ENCODE peak calls at places on chromosomes 6 and 20, in ten cellular contexts. One of them, this sample, is unnamed.

GRCh38 chr6:80132942-80133517 is 26.6 kb downstream of the BCKDHB start:
- DNase-seq in stomach: peak; percentile 60
- DNase-seq in fibroblast of lung: peak; percentile 79
- DNase-seq in pancreas: no peak
- DNase-seq in right cardiac atrium: peak; percentile 45
- DNase-seq in SK-N-SH: peak; percentile 39
- DNase-seq in HCT116: peak; percentile 47
- DNase-seq in psoas muscle: peak; percentile 18
- DNase-seq in IMR-90: peak; percentile 72
- DNase-seq in left ventricle myocardium inferior: peak; percentile 24
- DNase-seq in this sample: peak; percentile 15

GRCh38 chr6:20812776-20813175 is 278.5 kb downstream of the CDKAL1 start:
- DNase-seq in stomach: no peak
- DNase-seq in psoas muscle: no peak
- DNase-seq in left ventricle myocardium inferior: no peak
- DNase-seq in IMR-90: no peak
- DNase-seq in right cardiac atrium: no peak
- DNase-seq in fibroblast of lung: no peak
- DNase-seq in pancreas: no peak
- DNase-seq in SK-N-SH: no peak
- DNase-seq in HCT116: no peak
- DNase-seq in this sample: no peak

GRCh38 chr20:17327185-17327780 is 100.4 kb downstream of the PCSK2 start:
- DNase-seq in pancreas: no peak
- DNase-seq in fibroblast of lung: no peak
- DNase-seq in psoas muscle: no peak
- DNase-seq in stomach: no peak
- DNase-seq in left ventricle myocardium inferior: no peak
- DNase-seq in right cardiac atrium: no peak
- DNase-seq in HCT116: no peak
- DNase-seq in SK-N-SH: no peak
- DNase-seq in IMR-90: no peak
- DNase-seq in this sample: no peak

GRCh38 chr20:25863536-25864325 is 167.1 kb upstream of the ZNF337 start:
- DNase-seq in pancreas: peak; percentile 73
- DNase-seq in SK-N-SH: peak; percentile 33
- DNase-seq in fibroblast of lung: peak; percentile 2
- DNase-seq in IMR-90: no peak
- DNase-seq in left ventricle myocardium inferior: no peak
- DNase-seq in right cardiac atrium: no peak
- DNase-seq in HCT116: no peak
- DNase-seq in stomach: no peak
- DNase-seq in psoas muscle: no peak
- DNase-seq in this sample: peak; percentile 55

GRCh38 chr20:4181956-4182945 is 166.9 kb upstream of the RNF24 start:
- DNase-seq in SK-N-SH: no peak
- DNase-seq in left ventricle myocardium inferior: no peak
- DNase-seq in stomach: no peak
- DNase-seq in fibroblast of lung: no peak
- DNase-seq in right cardiac atrium: no peak
- DNase-seq in pancreas: no peak
- DNase-seq in psoas muscle: no peak
- DNase-seq in IMR-90: no peak
- DNase-seq in HCT116: no peak
- DNase-seq in this sample: no peak

GRCh38 chr6:119426619-119427018 is 77.1 kb upstream of the MAN1A1 start:
- DNase-seq in right cardiac atrium: no peak
- DNase-seq in stomach: no peak
- DNase-seq in HCT116: no peak
- DNase-seq in psoas muscle: no peak
- DNase-seq in pancreas: no peak
- DNase-seq in IMR-90: no peak
- DNase-seq in SK-N-SH: no peak
- DNase-seq in fibroblast of lung: no peak
- DNase-seq in left ventricle myocardium inferior: no peak
- DNase-seq in this sample: no peak

GRCh38 chr20:58677808-58678207 is 14.8 kb upstream of the NPEPL1 start:
- DNase-seq in HCT116: no peak
- DNase-seq in IMR-90: no peak
- DNase-seq in psoas muscle: no peak
- DNase-seq in left ventricle myocardium inferior: no peak
- DNase-seq in right cardiac atrium: no peak
- DNase-seq in pancreas: no peak
- DNase-seq in SK-N-SH: no peak
- DNase-seq in fibroblast of lung: no peak
- DNase-seq in stomach: no peak
- DNase-seq in this sample: no peak

GRCh38 chr20:56200456-56200855 is 48.1 kb upstream of the MC3R start:
- DNase-seq in IMR-90: no peak
- DNase-seq in fibroblast of lung: no peak
- DNase-seq in left ventricle myocardium inferior: no peak
- DNase-seq in right cardiac atrium: no peak
- DNase-seq in pancreas: no peak
- DNase-seq in HCT116: peak; percentile 26
- DNase-seq in psoas muscle: no peak
- DNase-seq in stomach: no peak
- DNase-seq in SK-N-SH: no peak
- DNase-seq in this sample: no peak

GRCh38 chr6:83854766-83855165 is 1.6 kb downstream of the RIPPLY2 start:
- DNase-seq in pancreas: no peak
- DNase-seq in SK-N-SH: no peak
- DNase-seq in psoas muscle: no peak
- DNase-seq in right cardiac atrium: no peak
- DNase-seq in HCT116: no peak
- DNase-seq in stomach: no peak
- DNase-seq in left ventricle myocardium inferior: no peak
- DNase-seq in fibroblast of lung: no peak
- DNase-seq in IMR-90: no peak
- DNase-seq in this sample: no peak

GRCh38 chr6:40319124-40319523 is 268.0 kb downstream of the LRFN2 start:
- DNase-seq in IMR-90: no peak
- DNase-seq in fibroblast of lung: no peak
- DNase-seq in SK-N-SH: no peak
- DNase-seq in psoas muscle: no peak
- DNase-seq in pancreas: no peak
- DNase-seq in right cardiac atrium: no peak
- DNase-seq in HCT116: no peak
- DNase-seq in stomach: no peak
- DNase-seq in left ventricle myocardium inferior: no peak
- DNase-seq in this sample: no peak

GRCh38 chr6:140201787-140202458 is 827.5 kb upstream of the CITED2 start:
- DNase-seq in fibroblast of lung: no peak
- DNase-seq in HCT116: no peak
- DNase-seq in pancreas: no peak
- DNase-seq in left ventricle myocardium inferior: no peak
- DNase-seq in IMR-90: peak; percentile 7
- DNase-seq in right cardiac atrium: no peak
- DNase-seq in psoas muscle: no peak
- DNase-seq in SK-N-SH: no peak
- DNase-seq in stomach: no peak
- DNase-seq in this sample: no peak

GRCh38 chr6:28876702-28877101 is 47.1 kb downstream of the TRIM27 start:
- DNase-seq in SK-N-SH: no peak
- DNase-seq in IMR-90: no peak
- DNase-seq in pancreas: no peak
- DNase-seq in HCT116: no peak
- DNase-seq in right cardiac atrium: no peak
- DNase-seq in left ventricle myocardium inferior: no peak
- DNase-seq in psoas muscle: no peak
- DNase-seq in stomach: no peak
- DNase-seq in fibroblast of lung: no peak
- DNase-seq in this sample: no peak

GRCh38 chr6:17606606-17607005 is 6.5 kb downstream of the FAM8A1 start:
- DNase-seq in IMR-90: no peak
- DNase-seq in right cardiac atrium: no peak
- DNase-seq in pancreas: no peak
- DNase-seq in psoas muscle: no peak
- DNase-seq in SK-N-SH: no peak
- DNase-seq in fibroblast of lung: no peak
- DNase-seq in left ventricle myocardium inferior: no peak
- DNase-seq in stomach: no peak
- DNase-seq in HCT116: no peak
- DNase-seq in this sample: no peak

GRCh38 chr20:5100684-5101347 is 18.9 kb downstream of the PCNA start:
- DNase-seq in psoas muscle: peak; percentile 79
- DNase-seq in SK-N-SH: peak; percentile 72
- DNase-seq in left ventricle myocardium inferior: peak; percentile 76
- DNase-seq in fibroblast of lung: peak; percentile 61
- DNase-seq in pancreas: peak; percentile 90
- DNase-seq in stomach: peak; percentile 85
- DNase-seq in right cardiac atrium: peak; percentile 85
- DNase-seq in HCT116: peak; percentile 39
- DNase-seq in IMR-90: peak; percentile 66
- DNase-seq in this sample: peak; percentile 56

GRCh38 chr6:139243531-139243930 is 48.3 kb downstream of the TXLNB start:
- DNase-seq in fibroblast of lung: peak; percentile 78
- DNase-seq in psoas muscle: no peak
- DNase-seq in SK-N-SH: no peak
- DNase-seq in stomach: no peak
- DNase-seq in pancreas: no peak
- DNase-seq in IMR-90: peak; percentile 60
- DNase-seq in left ventricle myocardium inferior: no peak
- DNase-seq in HCT116: no peak
- DNase-seq in right cardiac atrium: no peak
- DNase-seq in this sample: no peak

GRCh38 chr6:56807335-56807991 is 147.4 kb upstream of the BEND6 start:
- DNase-seq in psoas muscle: no peak
- DNase-seq in fibroblast of lung: peak; percentile 37
- DNase-seq in right cardiac atrium: no peak
- DNase-seq in left ventricle myocardium inferior: no peak
- DNase-seq in stomach: no peak
- DNase-seq in IMR-90: no peak
- DNase-seq in HCT116: no peak
- DNase-seq in pancreas: no peak
- DNase-seq in SK-N-SH: no peak
- DNase-seq in this sample: no peak
- H3K4me1 ChIP-seq in psoas muscle: peaks cover 87% of the 10 kb centered on the region
- H3K4me1 ChIP-seq in fibroblast of lung: peaks cover 26% of the 10 kb centered on the region
- H3K4me1 ChIP-seq in right cardiac atrium: peaks cover 6% of the 10 kb centered on the region
- H3K4me1 ChIP-seq in left ventricle myocardium inferior: peaks cover 92% of the 10 kb centered on the region
- H3K4me1 ChIP-seq in stomach: peaks cover 22% of the 10 kb centered on the region
- H3K4me1 ChIP-seq in IMR-90: peaks cover 23% of the 10 kb centered on the region
- H3K4me1 ChIP-seq in HCT116: peaks cover 56% of the 10 kb centered on the region
- H3K4me1 ChIP-seq in pancreas: no peaks in the 10 kb centered on the region
- H3K4me1 ChIP-seq in SK-N-SH: peaks cover 49% of the 10 kb centered on the region
- H3K4me1 ChIP-seq in this sample: peaks cover 52% of the 10 kb centered on the region

DNA sequence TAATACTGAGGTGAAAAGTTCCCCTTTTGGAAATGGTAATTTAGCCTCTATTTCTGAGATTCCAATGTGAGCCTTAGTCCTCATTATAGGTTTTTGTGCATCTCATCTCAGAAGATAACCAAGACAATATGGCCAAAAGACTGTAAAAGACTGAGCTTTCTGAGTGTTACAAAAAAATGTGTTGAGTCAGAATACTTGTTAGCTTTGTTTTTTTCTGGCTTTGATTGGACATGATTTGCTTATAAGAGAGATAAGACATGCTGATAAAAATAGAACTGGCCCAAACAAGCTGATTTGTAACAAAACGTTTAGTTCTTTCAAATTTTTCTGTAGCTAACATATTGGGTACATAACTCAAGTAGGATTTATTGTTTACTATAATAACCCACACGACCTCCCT is 33.0 kb downstream of the FILIP1 start:
- DNase-seq in pancreas: no peak
- DNase-seq in SK-N-SH: no peak
- DNase-seq in fibroblast of lung: peak; percentile 36
- DNase-seq in IMR-90: peak; percentile 60
- DNase-seq in right cardiac atrium: no peak
- DNase-seq in stomach: no peak
- DNase-seq in psoas muscle: no peak
- DNase-seq in left ventricle myocardium inferior: no peak
- DNase-seq in HCT116: no peak
- DNase-seq in this sample: no peak
- H3K4me1 ChIP-seq in pancreas: no peaks in the 10 kb centered on the region
- H3K4me1 ChIP-seq in SK-N-SH: no peaks in the 10 kb centered on the region
- H3K4me1 ChIP-seq in fibroblast of lung: peaks cover 2% of the 10 kb centered on the region
- H3K4me1 ChIP-seq in IMR-90: peaks cover 2% of the 10 kb centered on the region
- H3K4me1 ChIP-seq in right cardiac atrium: peaks cover 12% of the 10 kb centered on the region
- H3K4me1 ChIP-seq in stomach: peaks cover 11% of the 10 kb centered on the region
- H3K4me1 ChIP-seq in psoas muscle: peaks cover 69% of the 10 kb centered on the region
- H3K4me1 ChIP-seq in left ventricle myocardium inferior: peaks cover 100% of the 10 kb centered on the region
- H3K4me1 ChIP-seq in HCT116: no peaks in the 10 kb centered on the region
- H3K4me1 ChIP-seq in this sample: no peaks in the 10 kb centered on the region

GRCh38 chr6:109454483-109455160 is 950 bp downstream of the MICAL1 start:
- DNase-seq in right cardiac atrium: peak; percentile 64
- DNase-seq in SK-N-SH: peak; percentile 78
- DNase-seq in IMR-90: peak; percentile 28
- DNase-seq in left ventricle myocardium inferior: no peak
- DNase-seq in stomach: peak; percentile 58
- DNase-seq in HCT116: no peak
- DNase-seq in pancreas: no peak
- DNase-seq in fibroblast of lung: peak; percentile 26
- DNase-seq in psoas muscle: no peak
- DNase-seq in this sample: no peak

GRCh38 chr6:109456710-109457595 is 1.4 kb upstream of the MICAL1 start:
- DNase-seq in psoas muscle: peak; percentile 76
- DNase-seq in pancreas: no peak
- DNase-seq in fibroblast of lung: peak; percentile 86
- DNase-seq in stomach: peak; percentile 78
- DNase-seq in IMR-90: peak; percentile 31
- DNase-seq in SK-N-SH: no peak
- DNase-seq in left ventricle myocardium inferior: peak; percentile 70
- DNase-seq in HCT116: no peak
- DNase-seq in right cardiac atrium: peak; percentile 84
- DNase-seq in this sample: no peak

GRCh38 chr6:109455161-109455501 is 441 bp downstream of the MICAL1 start:
- DNase-seq in SK-N-SH: no peak
- DNase-seq in pancreas: no peak
- DNase-seq in IMR-90: no peak
- DNase-seq in psoas muscle: no peak
- DNase-seq in right cardiac atrium: peak; percentile 70
- DNase-seq in fibroblast of lung: peak; percentile 8
- DNase-seq in stomach: no peak
- DNase-seq in HCT116: no peak
- DNase-seq in left ventricle myocardium inferior: no peak
- DNase-seq in this sample: no peak

GRCh38 chr6:109456283-109456583 is 661 bp upstream of the MICAL1 start:
- DNase-seq in psoas muscle: no peak
- DNase-seq in fibroblast of lung: no peak
- DNase-seq in IMR-90: no peak
- DNase-seq in pancreas: no peak
- DNase-seq in HCT116: no peak
- DNase-seq in SK-N-SH: no peak
- DNase-seq in stomach: peak; percentile 44
- DNase-seq in left ventricle myocardium inferior: no peak
- DNase-seq in right cardiac atrium: no peak
- DNase-seq in this sample: no peak

GRCh38 chr6:109455502-109456282 is at the start of gene MICAL1:
- DNase-seq in SK-N-SH: peak; percentile 94
- DNase-seq in HCT116: no peak
- DNase-seq in stomach: peak; percentile 82
- DNase-seq in fibroblast of lung: peak; percentile 53
- DNase-seq in pancreas: peak; percentile 80
- DNase-seq in left ventricle myocardium inferior: peak; percentile 73
- DNase-seq in IMR-90: peak; percentile 24
- DNase-seq in right cardiac atrium: peak; percentile 89
- DNase-seq in psoas muscle: peak; percentile 76
- DNase-seq in this sample: peak; percentile 45
- H3K4me1 ChIP-seq in SK-N-SH: no peaks in the 10 kb centered on the region
- H3K4me1 ChIP-seq in HCT116: peaks cover 43% of the 10 kb centered on the region
- H3K4me1 ChIP-seq in stomach: peaks cover 72% of the 10 kb centered on the region
- H3K4me1 ChIP-seq in fibroblast of lung: peaks cover 7% of the 10 kb centered on the region
- H3K4me1 ChIP-seq in pancreas: no peaks in the 10 kb centered on the region
- H3K4me1 ChIP-seq in left ventricle myocardium inferior: peaks cover 45% of the 10 kb centered on the region
- H3K4me1 ChIP-seq in IMR-90: peaks cover 11% of the 10 kb centered on the region
- H3K4me1 ChIP-seq in right cardiac atrium: no peaks in the 10 kb centered on the region
- H3K4me1 ChIP-seq in psoas muscle: peaks cover 25% of the 10 kb centered on the region
- H3K4me1 ChIP-seq in this sample: no peaks in the 10 kb centered on the region

GRCh38 chr20:1371830-1372539 is 20.9 kb downstream of the FKBP1A start:
- DNase-seq in HCT116: no peak
- DNase-seq in right cardiac atrium: no peak
- DNase-seq in stomach: no peak
- DNase-seq in IMR-90: no peak
- DNase-seq in psoas muscle: no peak
- DNase-seq in left ventricle myocardium inferior: no peak
- DNase-seq in SK-N-SH: no peak
- DNase-seq in pancreas: no peak
- DNase-seq in fibroblast of lung: no peak
- DNase-seq in this sample: no peak
- H3K4me1 ChIP-seq in HCT116: peaks cover 6% of the 10 kb centered on the region
- H3K4me1 ChIP-seq in right cardiac atrium: peaks cover 24% of the 10 kb centered on the region
- H3K4me1 ChIP-seq in stomach: peaks cover 85% of the 10 kb centered on the region
- H3K4me1 ChIP-seq in IMR-90: peaks cover 28% of the 10 kb centered on the region
- H3K4me1 ChIP-seq in psoas muscle: peaks cover 54% of the 10 kb centered on the region
- H3K4me1 ChIP-seq in left ventricle myocardium inferior: peaks cover 79% of the 10 kb centered on the region
- H3K4me1 ChIP-seq in SK-N-SH: peaks cover 28% of the 10 kb centered on the region
- H3K4me1 ChIP-seq in pancreas: peaks cover 9% of the 10 kb centered on the region
- H3K4me1 ChIP-seq in fibroblast of lung: peaks cover 18% of the 10 kb centered on the region
- H3K4me1 ChIP-seq in this sample: peaks cover under 1% of the 10 kb centered on the region

This sample was measured in PC-9.